ENCODE peak calls at places on chromosomes 11 and 22, in four cellular contexts. W is K562, H is endothelial cell of umbilical vein, D is GM12878. I is an unnamed sample.

GRCh38 chr11:111531687-111532364 is 8.7 kb upstream of the LAYN start:
- DNase-seq in W (no peak), H (no peak), D (peak), I (peak)

GRCh38 chr11:9672288-9672916 is 8.5 kb downstream of the SWAP70 start:
- DNase-seq in W (no peak), H (no peak), D (no peak), I (peak)

GRCh38 chr11:108758458-108758857 is 93.6 kb downstream of the DDX10 start:
- DNase-seq in W (no peak), H (no peak), D (no peak), I (peak)

GRCh38 chr11:130772266-130773227 is 143.7 kb downstream of the SNX19 start:
- DNase-seq in W (no peak), H (peak), D (no peak), I (peak)

GRCh38 chr22:21624120-21624879 is 5.5 kb downstream of the YDJC start:
- DNase-seq in W (peak), H (no peak), D (no peak), I (peak)

GRCh38 chr11:44813401-44813800 is 86.6 kb downstream of the TSPAN18 start:
- DNase-seq in W (no peak), H (no peak), D (no peak), I (no peak)

GRCh38 chr11:43987384-43988039 is 45.1 kb downstream of the C11orf96 start:
- DNase-seq in W (no peak), H (peak), D (no peak), I (peak)

GRCh38 chr11:59669611-59670009 is 773 bp upstream of the PATL1 start:
- DNase-seq in W (no peak), H (no peak), D (no peak), I (peak)

GRCh38 chr22:27900153-27900552 is 18.9 kb downstream of the PITPNB start:
- DNase-seq in W (no peak), H (no peak), D (no peak), I (no peak)

GRCh38 chr22:28882878-28883656 is at the start of gene ZNRF3:
- DNase-seq in W (peak), H (peak), D (no peak), I (peak)

GRCh38 chr11:65663634-65664200 is 1.0 kb upstream of the RELA start:
- DNase-seq in W (peak), H (peak), D (no peak), I (peak)

GRCh38 chr11:12235945-12236743 is 125.8 kb downstream of the MICAL2 start:
- DNase-seq in W (peak), H (peak), D (peak), I (peak)

DNA sequence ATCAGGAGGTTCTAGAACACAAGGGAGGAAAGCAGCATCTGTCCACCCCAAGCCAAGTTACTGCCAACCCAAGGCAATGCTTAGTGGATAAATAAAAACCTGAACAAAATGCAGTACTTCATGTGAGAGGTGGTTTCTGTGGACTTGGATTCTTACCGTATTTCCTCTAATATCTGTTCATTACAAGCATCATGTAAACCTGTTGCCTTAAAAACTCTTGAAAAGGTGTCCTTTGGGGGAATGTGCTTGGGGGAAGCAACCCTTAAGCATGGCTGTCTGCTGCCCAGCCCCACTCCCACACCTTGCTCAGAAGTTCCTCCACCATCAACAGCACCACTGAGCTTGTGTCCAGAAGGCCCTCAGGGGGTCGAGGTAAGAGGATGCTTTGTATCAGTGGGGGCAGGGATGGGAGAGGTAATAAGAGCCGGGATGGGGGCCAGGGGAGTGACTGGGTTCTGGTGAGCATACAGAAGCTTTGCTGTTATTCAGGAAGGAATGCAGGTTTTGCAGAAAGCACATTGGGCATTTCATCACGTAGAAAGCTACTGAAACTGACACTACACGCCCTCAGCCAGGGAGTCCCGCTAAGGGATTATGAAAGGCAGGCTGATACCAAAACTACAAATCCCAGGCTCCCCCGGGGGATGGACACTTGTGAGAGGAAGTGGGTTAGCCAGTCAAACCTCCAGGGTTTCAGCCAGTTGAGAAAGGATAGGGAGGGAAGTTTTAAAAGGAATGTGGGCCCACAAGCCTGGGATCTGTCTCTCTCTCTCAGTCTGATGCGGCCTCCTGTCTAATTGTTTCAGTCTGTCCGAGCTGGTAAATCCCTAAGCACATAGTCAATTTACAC is 52.0 kb downstream of the KCNJ1 start:
- DNase-seq in W (no peak), H (no peak), D (no peak), I (peak)
- TF ChIP-seq FOS in W (no peak), H (no peak), D (no peak), I (no peak)

GRCh38 chr11:38136887-38137286 is 1538.9 kb upstream of the RAG2 start:
- DNase-seq in W (no peak), H (no peak), D (no peak), I (no peak)

GRCh38 chr11:38143852-38144251 is 1545.8 kb upstream of the RAG2 start:
- DNase-seq in W (no peak), H (no peak), D (no peak), I (no peak)

DNA sequence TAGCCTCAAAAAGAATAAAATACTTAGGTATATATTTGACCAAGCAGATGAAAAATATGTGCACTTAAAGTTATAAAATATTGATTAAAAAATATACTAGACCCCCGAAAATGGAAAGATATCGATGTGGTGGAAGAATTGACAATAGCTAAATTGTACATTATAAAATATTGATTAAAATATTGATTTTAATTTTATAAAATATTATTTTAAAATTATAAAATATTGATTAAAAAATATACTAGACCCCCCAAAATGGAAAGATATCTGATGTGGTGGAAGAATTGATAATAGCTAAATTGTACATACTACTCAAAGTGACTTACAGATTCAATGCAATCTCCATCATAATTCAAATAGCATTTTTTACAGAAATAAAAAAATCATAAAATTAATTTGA is 1540.9 kb upstream of the RAG2 start:
- DNase-seq in W (no peak), H (no peak), D (no peak), I (no peak)
- TF ChIP-seq FOS in W (no peak), H (no peak), D (no peak), I (no peak)

GRCh38 chr11:86214710-86215109 is 29.8 kb upstream of the EED start:
- DNase-seq in W (no peak), H (no peak), D (peak), I (no peak)
- TF ChIP-seq FOS in W (no peak), H (no peak), D (no peak), I (no peak)

DNA sequence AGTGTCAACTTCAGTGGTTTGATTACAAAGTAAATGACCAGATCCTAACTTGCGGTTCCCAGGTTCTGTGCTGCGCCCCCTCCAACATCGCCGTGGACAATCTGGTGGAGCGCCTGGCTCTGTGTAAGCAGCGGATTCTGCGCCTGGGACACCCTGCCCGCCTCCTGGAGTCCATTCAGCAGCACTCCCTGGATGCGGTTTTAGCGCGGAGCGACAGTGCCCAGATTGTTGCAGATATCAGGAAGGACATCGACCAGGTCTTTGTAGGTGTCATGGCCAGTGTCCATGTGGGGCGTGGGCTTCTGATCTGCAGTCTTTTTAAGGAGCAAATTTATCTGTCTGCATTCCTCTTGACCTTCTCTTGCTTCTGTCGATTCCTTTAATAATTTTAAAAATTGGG is 11.1 kb downstream of the IGHMBP2 start:
- DNase-seq in W (no peak), H (no peak), D (no peak), I (no peak)
- TF ChIP-seq FOS in W (no peak), H (no peak), D (no peak), I (no peak)

GRCh38 chr11:96037267-96037990 is 113.5 kb upstream of the MTMR2 start:
- DNase-seq in W (no peak), H (no peak), D (no peak), I (no peak)
- TF ChIP-seq FOS in W (no peak), H (no peak), D (no peak), I (no peak)

DNA sequence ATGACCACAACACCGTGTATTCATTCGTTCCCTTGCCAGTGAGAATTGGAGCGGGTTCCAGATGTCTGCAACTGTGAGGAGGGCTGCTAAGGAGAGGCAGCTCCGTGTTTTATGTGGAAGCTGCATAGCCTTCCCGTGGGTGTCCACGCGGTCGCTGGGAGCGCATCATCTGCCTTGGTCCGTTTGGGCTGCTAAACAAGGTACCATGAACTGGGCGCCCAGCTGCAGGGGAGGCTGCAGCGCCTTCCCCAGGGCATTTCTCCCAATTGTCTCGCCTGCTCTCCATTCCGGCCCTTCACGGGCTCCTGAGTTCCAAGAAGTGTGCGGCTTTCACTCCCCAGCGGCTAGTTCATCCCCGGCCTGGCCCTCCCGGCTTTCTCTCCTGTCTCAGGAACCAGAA is 1446.4 kb downstream of the TBC1D22A start:
- DNase-seq in W (no peak), H (no peak), D (no peak), I (no peak)
- TF ChIP-seq FOS in W (no peak), H (no peak), D (no peak), I (no peak)

I was measured in IMR-90.